ENCODE peak calls at places on chromosomes 4 and X, in five cellular contexts. H is Calu3; U is aorta; M is GM20000; S is stimulated activated CD8-positive, alpha-beta memory T cell treated with anti-CD3 and anti-CD28 coated beads, Interleukin-7, amount 100 ng/mL, for 48 hours. F is an unnamed sample.

GRCh38 chrX:45774961-45775360 is 574.3 kb upstream of the DIPK2B start:
- DNase-seq in S (no peak), U (no peak), H (no peak), M (no peak), F (no peak)

GRCh38 chr4:152369203-152369902 is 166.5 kb downstream of the FBXW7 start:
- DNase-seq in H (no peak), M (no peak), U (no peak), S (no peak), F (no peak)

GRCh38 chr4:173213296-173213695 is 44.7 kb downstream of the GALNT7 start:
- DNase-seq in U (no peak), H (no peak), S (no peak), M (no peak), F (no peak)

GRCh38 chrX:72105436-72105835 is 26.3 kb downstream of the RTL5 start:
- DNase-seq in S (peak; percentile 25), U (no peak), M (no peak), H (no peak), F (no peak)

GRCh38 chr4:54118850-54119589 is 19.1 kb downstream of the GSX2 start:
- DNase-seq in M (no peak), H (no peak), U (no peak), S (no peak), F (no peak)

GRCh38 chrX:77918568-77918967 is 8.1 kb downstream of the ATP7A start:
- DNase-seq in M (no peak), S (no peak), U (no peak), H (no peak), F (no peak)

GRCh38 chr4:19983072-19983471 is 268.6 kb upstream of the SLIT2 start:
- DNase-seq in H (no peak), U (no peak), M (no peak), S (no peak), F (no peak)

GRCh38 chr4:147247577-147247976 is 233.3 kb upstream of the EDNRA start:
- DNase-seq in U (no peak), M (no peak), S (no peak), H (no peak), F (no peak)

GRCh38 chrX:102697506-102697905 is 14.7 kb upstream of the GPRASP2 start:
- DNase-seq in S (no peak), M (no peak), U (no peak), H (no peak), F (no peak)

GRCh38 chr4:108210989-108211725 is 42.4 kb upstream of the LEF1 start:
- DNase-seq in M (no peak), U (no peak), S (no peak), H (no peak), F (no peak)

GRCh38 chrX:70509078-70509477 is 64.4 kb downstream of the DLG3 start:
- DNase-seq in U (no peak), H (no peak), M (no peak), S (no peak), F (no peak)

GRCh38 chr4:175536852-175537453 is 275.1 kb downstream of the GPM6A start:
- DNase-seq in H (peak; percentile 6), U (no peak), M (peak; percentile 16), S (no peak), F (no peak)

F was measured in mesenteric fat pad.